ENCODE peak calls at places on chromosomes 13 and 19, in five cellular contexts. One of them, this sample, is unnamed.

GRCh38 chr19:56751078-56751489 is 79.5 kb upstream of the ZNF835 start:
- DNase-seq in HepG2: peak
- DNase-seq in GM12892: no peak
- DNase-seq in H1: no peak
- DNase-seq in GM12878: no peak
- DNase-seq in this sample: no peak

GRCh38 chr13:97659602-97660001 is 225.6 kb downstream of the RAP2A start:
- DNase-seq in HepG2: peak
- DNase-seq in GM12892: no peak
- DNase-seq in H1: no peak
- DNase-seq in GM12878: no peak
- DNase-seq in this sample: no peak

GRCh38 chr19:58261600-58261967 is 17.2 kb upstream of the ZNF8 start:
- DNase-seq in HepG2: no peak
- DNase-seq in GM12892: no peak
- DNase-seq in H1: no peak
- DNase-seq in GM12878: no peak
- DNase-seq in this sample: no peak

GRCh38 chr13:99257291-99257690 is 888 bp downstream of the GPR18 start:
- DNase-seq in HepG2: no peak
- DNase-seq in GM12892: no peak
- DNase-seq in H1: no peak
- DNase-seq in GM12878: no peak
- DNase-seq in this sample: no peak

GRCh38 chr19:7861619-7862412 is 12.4 kb downstream of the PRR36 start:
- DNase-seq in HepG2: no peak
- DNase-seq in GM12892: no peak
- DNase-seq in H1: no peak
- DNase-seq in GM12878: no peak
- DNase-seq in this sample: no peak

GRCh38 chr13:100887729-100888151 is 213.1 kb upstream of the TMTC4 start:
- DNase-seq in HepG2: no peak
- DNase-seq in GM12892: no peak
- DNase-seq in H1: no peak
- DNase-seq in GM12878: no peak
- DNase-seq in this sample: no peak

GRCh38 chr19:38143847-38144246 is 80.2 kb downstream of the DPF1 start:
- DNase-seq in HepG2: no peak
- DNase-seq in GM12892: no peak
- DNase-seq in H1: no peak
- DNase-seq in GM12878: no peak
- DNase-seq in this sample: no peak

GRCh38 chr13:51325837-51326236 is 13.7 kb upstream of the SERPINE3 start:
- DNase-seq in HepG2: no peak
- DNase-seq in GM12892: no peak
- DNase-seq in H1: no peak
- DNase-seq in GM12878: no peak
- DNase-seq in this sample: no peak

GRCh38 chr19:5048091-5048726 is 79.3 kb downstream of the KDM4B start:
- DNase-seq in HepG2: peak
- DNase-seq in GM12892: peak
- DNase-seq in H1: peak
- DNase-seq in GM12878: no peak
- DNase-seq in this sample: peak

GRCh38 chr19:38900816-38901215 is 1.0 kb downstream of the NFKBIB start:
- DNase-seq in HepG2: no peak
- DNase-seq in GM12892: no peak
- DNase-seq in H1: no peak
- DNase-seq in GM12878: no peak
- DNase-seq in this sample: no peak

GRCh38 chr19:755063-755462 is 4.2 kb downstream of the MISP start:
- DNase-seq in HepG2: no peak
- DNase-seq in GM12892: no peak
- DNase-seq in H1: no peak
- DNase-seq in GM12878: no peak
- DNase-seq in this sample: no peak

GRCh38 chr13:70798385-70798784 is 690.1 kb upstream of the KLHL1 start:
- DNase-seq in HepG2: no peak
- DNase-seq in GM12892: no peak
- DNase-seq in H1: no peak
- DNase-seq in GM12878: no peak
- DNase-seq in this sample: no peak

GRCh38 chr19:18424890-18425514 is 5.8 kb downstream of the SSBP4 start:
- DNase-seq in HepG2: no peak
- DNase-seq in GM12892: no peak
- DNase-seq in H1: no peak
- DNase-seq in GM12878: no peak
- DNase-seq in this sample: no peak

DNA sequence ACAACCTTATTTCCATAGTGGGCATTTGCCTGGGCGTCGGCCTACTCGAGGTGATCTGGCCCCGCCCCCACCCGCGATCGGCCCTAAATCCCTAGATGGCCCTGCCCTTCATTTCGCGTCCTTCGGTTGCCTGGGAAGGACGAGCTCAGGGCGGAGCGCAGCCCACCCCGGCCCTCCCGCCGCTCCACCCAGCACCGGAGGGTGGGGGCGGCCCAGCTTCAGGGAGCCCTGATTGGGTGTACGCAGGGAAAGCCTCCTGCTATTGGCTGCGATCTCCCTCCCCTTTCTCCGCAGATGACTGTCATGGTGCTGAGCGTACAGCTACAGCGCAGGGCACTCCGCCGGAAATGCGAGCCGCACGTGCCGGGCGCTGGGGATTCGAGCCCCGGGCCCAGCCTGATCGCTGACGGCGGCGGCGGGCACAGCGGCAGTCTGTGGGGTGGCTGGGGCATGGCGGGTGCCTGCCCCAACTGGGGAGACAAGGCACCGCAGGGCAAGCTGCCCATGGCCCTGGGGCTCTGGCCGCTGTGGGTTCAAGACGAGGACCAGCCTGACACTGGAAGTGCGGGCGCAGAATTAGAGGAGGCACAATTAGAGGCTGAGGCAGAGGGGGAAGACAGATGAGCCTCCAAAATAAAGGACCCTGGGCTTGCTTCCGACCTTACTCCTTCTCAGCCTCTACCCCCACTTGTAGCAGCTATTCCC is 4.3 kb downstream of the CD37 start:
- DNase-seq in HepG2: no peak
- DNase-seq in GM12892: no peak
- DNase-seq in H1: peak
- DNase-seq in GM12878: no peak
- DNase-seq in this sample: no peak
- TF ChIP-seq TAF1 in HepG2: no peak
- TF ChIP-seq TAF1 in GM12892: no peak
- TF ChIP-seq TAF1 in H1: no peak
- TF ChIP-seq TAF1 in GM12878: no peak
- TF ChIP-seq TAF1 in this sample: no peak

GRCh38 chr19:33385956-33386355 is 12.4 kb downstream of the CEBPG start:
- DNase-seq in HepG2: no peak
- DNase-seq in GM12892: no peak
- DNase-seq in H1: no peak
- DNase-seq in GM12878: no peak
- DNase-seq in this sample: no peak

GRCh38 chr19:33387351-33388230 is 14.1 kb downstream of the CEBPG start:
- DNase-seq in HepG2: no peak
- DNase-seq in GM12892: no peak
- DNase-seq in H1: no peak
- DNase-seq in GM12878: no peak
- DNase-seq in this sample: no peak

GRCh38 chr19:33383722-33384292 is 10.3 kb downstream of the CEBPG start:
- DNase-seq in HepG2: no peak
- DNase-seq in GM12892: no peak
- DNase-seq in H1: no peak
- DNase-seq in GM12878: no peak
- DNase-seq in this sample: no peak

GRCh38 chr19:33386361-33386858 is 12.9 kb downstream of the CEBPG start:
- DNase-seq in HepG2: no peak
- DNase-seq in GM12892: no peak
- DNase-seq in H1: no peak
- DNase-seq in GM12878: no peak
- DNase-seq in this sample: no peak

GRCh38 chr19:33384983-33385382 is 11.5 kb downstream of the CEBPG start:
- DNase-seq in HepG2: no peak
- DNase-seq in GM12892: no peak
- DNase-seq in H1: no peak
- DNase-seq in GM12878: no peak
- DNase-seq in this sample: no peak
- TF ChIP-seq TAF1 in HepG2: no peak
- TF ChIP-seq TAF1 in GM12892: no peak
- TF ChIP-seq TAF1 in H1: no peak
- TF ChIP-seq TAF1 in GM12878: no peak
- TF ChIP-seq TAF1 in this sample: no peak

GRCh38 chr19:33346665-33347064 is 26.8 kb upstream of the CEBPG start:
- DNase-seq in HepG2: no peak
- DNase-seq in GM12892: no peak
- DNase-seq in H1: no peak
- DNase-seq in GM12878: no peak
- DNase-seq in this sample: no peak
- TF ChIP-seq TAF1 in HepG2: no peak
- TF ChIP-seq TAF1 in GM12892: no peak
- TF ChIP-seq TAF1 in H1: no peak
- TF ChIP-seq TAF1 in GM12878: no peak
- TF ChIP-seq TAF1 in this sample: no peak

DNA sequence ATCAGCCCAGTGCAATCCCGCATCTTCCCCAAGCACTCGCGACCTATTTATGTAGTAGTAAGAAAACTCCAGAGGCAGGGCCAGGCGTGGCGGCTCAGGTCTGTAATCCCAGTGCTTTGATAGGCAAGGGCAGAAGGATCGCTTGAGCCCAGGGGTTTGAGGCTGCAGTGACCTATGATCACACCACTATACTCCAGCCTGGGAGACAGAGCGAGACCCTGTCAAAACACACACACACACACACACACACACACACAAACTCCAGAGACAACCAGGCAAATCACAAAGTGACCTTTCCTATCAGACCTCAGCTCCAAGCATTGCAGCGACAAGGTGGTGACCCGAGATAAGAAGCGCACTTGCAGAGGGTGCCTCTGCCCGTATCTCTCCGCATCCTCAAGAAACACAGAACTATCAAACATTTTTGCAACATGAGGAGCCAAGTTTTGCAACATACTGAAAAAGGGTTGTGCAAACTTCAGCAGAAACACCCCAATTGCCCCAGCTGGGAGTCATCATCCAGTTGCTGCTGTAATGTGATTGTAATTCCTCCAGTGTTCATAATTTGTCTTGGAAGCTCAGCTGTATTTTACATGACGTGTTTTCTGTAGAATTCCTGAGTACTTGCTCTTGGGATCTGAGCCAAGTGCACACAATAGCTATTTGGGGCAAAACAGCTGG is 8.7 kb upstream of the KLF2 start:
- DNase-seq in HepG2: no peak
- DNase-seq in GM12892: no peak
- DNase-seq in H1: no peak
- DNase-seq in GM12878: no peak
- DNase-seq in this sample: no peak
- TF ChIP-seq TAF1 in HepG2: no peak
- TF ChIP-seq TAF1 in GM12892: no peak
- TF ChIP-seq TAF1 in H1: no peak
- TF ChIP-seq TAF1 in GM12878: no peak
- TF ChIP-seq TAF1 in this sample: no peak

GRCh38 chr13:78238911-78239310 is 320.3 kb upstream of the EDNRB start:
- DNase-seq in HepG2: no peak
- DNase-seq in GM12892: no peak
- DNase-seq in H1: no peak
- DNase-seq in GM12878: no peak
- DNase-seq in this sample: no peak

GRCh38 chr13:78241278-78241919 is 322.8 kb upstream of the EDNRB start:
- DNase-seq in HepG2: peak
- DNase-seq in GM12892: no peak
- DNase-seq in H1: peak
- DNase-seq in GM12878: no peak
- DNase-seq in this sample: peak

GRCh38 chr13:78239681-78240080 is 321.1 kb upstream of the EDNRB start:
- DNase-seq in HepG2: no peak
- DNase-seq in GM12892: no peak
- DNase-seq in H1: no peak
- DNase-seq in GM12878: no peak
- DNase-seq in this sample: no peak
- TF ChIP-seq TAF1 in HepG2: no peak
- TF ChIP-seq TAF1 in GM12892: no peak
- TF ChIP-seq TAF1 in H1: no peak
- TF ChIP-seq TAF1 in GM12878: no peak
- TF ChIP-seq TAF1 in this sample: no peak

GRCh38 chr13:53161231-53161630 is 132.6 kb downstream of the OLFM4 start:
- DNase-seq in HepG2: no peak
- DNase-seq in GM12892: no peak
- DNase-seq in H1: no peak
- DNase-seq in GM12878: no peak
- DNase-seq in this sample: no peak

GRCh38 chr13:53160211-53160610 is 131.6 kb downstream of the OLFM4 start:
- DNase-seq in HepG2: no peak
- DNase-seq in GM12892: no peak
- DNase-seq in H1: no peak
- DNase-seq in GM12878: no peak
- DNase-seq in this sample: no peak

GRCh38 chr13:53158201-53158600 is 129.6 kb downstream of the OLFM4 start:
- DNase-seq in HepG2: no peak
- DNase-seq in GM12892: no peak
- DNase-seq in H1: no peak
- DNase-seq in GM12878: no peak
- DNase-seq in this sample: no peak

GRCh38 chr13:53165201-53165600 is 136.6 kb downstream of the OLFM4 start:
- DNase-seq in HepG2: no peak
- DNase-seq in GM12892: no peak
- DNase-seq in H1: no peak
- DNase-seq in GM12878: no peak
- DNase-seq in this sample: no peak

GRCh38 chr13:53159439-53159838 is 130.8 kb downstream of the OLFM4 start:
- DNase-seq in HepG2: no peak
- DNase-seq in GM12892: no peak
- DNase-seq in H1: no peak
- DNase-seq in GM12878: no peak
- DNase-seq in this sample: no peak
- TF ChIP-seq TAF1 in HepG2: no peak
- TF ChIP-seq TAF1 in GM12892: no peak
- TF ChIP-seq TAF1 in H1: no peak
- TF ChIP-seq TAF1 in GM12878: no peak
- TF ChIP-seq TAF1 in this sample: no peak

GRCh38 chr13:43397110-43397509 is 373.7 kb downstream of the DNAJC15 start:
- DNase-seq in HepG2: no peak
- DNase-seq in GM12892: no peak
- DNase-seq in H1: no peak
- DNase-seq in GM12878: no peak
- DNase-seq in this sample: no peak
- TF ChIP-seq TAF1 in HepG2: no peak
- TF ChIP-seq TAF1 in GM12892: no peak
- TF ChIP-seq TAF1 in H1: no peak
- TF ChIP-seq TAF1 in GM12878: no peak
- TF ChIP-seq TAF1 in this sample: no peak

GRCh38 chr13:74657765-74658164 is 523.6 kb upstream of the KLF12 start:
- DNase-seq in HepG2: no peak
- DNase-seq in GM12892: no peak
- DNase-seq in H1: no peak
- DNase-seq in GM12878: no peak
- DNase-seq in this sample: no peak

GRCh38 chr13:74667656-74668055 is 533.5 kb upstream of the KLF12 start:
- DNase-seq in HepG2: no peak
- DNase-seq in GM12892: no peak
- DNase-seq in H1: no peak
- DNase-seq in GM12878: no peak
- DNase-seq in this sample: no peak

GRCh38 chr13:74662895-74663294 is 528.7 kb upstream of the KLF12 start:
- DNase-seq in HepG2: no peak
- DNase-seq in GM12892: no peak
- DNase-seq in H1: no peak
- DNase-seq in GM12878: no peak
- DNase-seq in this sample: no peak

GRCh38 chr13:74661851-74662250 is 527.6 kb upstream of the KLF12 start:
- DNase-seq in HepG2: no peak
- DNase-seq in GM12892: no peak
- DNase-seq in H1: no peak
- DNase-seq in GM12878: no peak
- DNase-seq in this sample: no peak
- TF ChIP-seq TAF1 in HepG2: no peak
- TF ChIP-seq TAF1 in GM12892: no peak
- TF ChIP-seq TAF1 in H1: no peak
- TF ChIP-seq TAF1 in GM12878: no peak
- TF ChIP-seq TAF1 in this sample: no peak